ENCODE peak calls at places on chromosomes 16 and 17, in eight cellular contexts. G is prostate gland, E is Panc1, A is endothelial cell, H is PC-9, D is neural progenitor cell, B is dorsolateral prefrontal cortex, U is cardiac fibroblast. W is an unnamed sample.

GRCh38 chr17:45432405-45433113 is at the start of gene ARHGAP27:
- DNase-seq in G (no peak), E (no peak), A (peak), H (peak), D (peak), B (no peak), U (no peak), W (peak)

GRCh38 chr16:48323783-48324775 is 61.1 kb downstream of the SIAH1 start:
- DNase-seq in G (no peak), E (no peak), A (no peak), H (no peak), D (no peak), B (no peak), U (no peak), W (no peak)

GRCh38 chr17:78562734-78563133 is 14.5 kb downstream of the DNAH17 start:
- DNase-seq in G (no peak), E (no peak), A (no peak), H (no peak), D (no peak), B (no peak), U (no peak), W (no peak)

GRCh38 chr17:29390856-29391631 is 881 bp downstream of the TAOK1 start:
- DNase-seq in G (peak), E (no peak), A (peak), H (peak), D (peak), B (peak), U (peak), W (no peak)

GRCh38 chr17:10139560-10139959 is 58.8 kb downstream of the GAS7 start:
- DNase-seq in G (no peak), E (no peak), A (no peak), H (no peak), D (no peak), B (no peak), U (no peak), W (no peak)

GRCh38 chr17:2149934-2150333 is 95.0 kb downstream of the HIC1 start:
- DNase-seq in G (no peak), E (no peak), A (no peak), H (no peak), D (no peak), B (no peak), U (no peak), W (no peak)

GRCh38 chr16:72722552-72722951 is 325.4 kb downstream of the ZFHX3 start:
- DNase-seq in G (no peak), E (no peak), A (no peak), H (no peak), D (peak), B (no peak), U (no peak), W (no peak)

GRCh38 chr17:62968445-62968923 is 2.4 kb downstream of the TANC2 start:
- DNase-seq in G (peak), E (peak), A (peak), H (peak), D (peak), B (peak), U (peak), W (peak)

GRCh38 chr16:14172200-14172805 is 101.2 kb downstream of the MRTFB start:
- DNase-seq in G (no peak), E (no peak), A (no peak), H (no peak), D (no peak), B (no peak), U (peak), W (no peak)

GRCh38 chr17:62781356-62781755 is 26.8 kb downstream of the MARCHF10 start:
- DNase-seq in G (no peak), E (no peak), A (no peak), H (no peak), D (no peak), B (no peak), U (peak), W (no peak)

GRCh38 chr17:68011199-68011665 is 15.0 kb upstream of the C17orf58 start:
- DNase-seq in G (no peak), E (no peak), A (peak), H (peak), D (peak), B (no peak), U (peak), W (peak)

GRCh38 chr17:47808830-47809480 is 12.6 kb downstream of the OSBPL7 start:
- DNase-seq in G (no peak), E (no peak), A (no peak), H (no peak), D (no peak), B (no peak), U (no peak), W (no peak)

GRCh38 chr16:73610160-73610559 is 562.2 kb upstream of the ZFHX3 start:
- DNase-seq in G (no peak), E (no peak), A (no peak), H (no peak), D (no peak), B (no peak), U (no peak), W (no peak)

GRCh38 chr17:19362293-19363113 is at the start of gene B9D1:
- DNase-seq in G (peak), E (peak), A (peak), H (peak), D (peak), B (peak), U (peak), W (peak)

GRCh38 chr16:88701541-88702363 is 4.5 kb downstream of the RNF166 start:
- DNase-seq in G (no peak), E (no peak), A (no peak), H (no peak), D (no peak), B (no peak), U (no peak), W (no peak)

GRCh38 chr17:51803161-51803560 is 355.4 kb downstream of the CA10 start:
- DNase-seq in G (no peak), E (no peak), A (no peak), H (no peak), D (peak), B (no peak), U (no peak), W (peak)

GRCh38 chr17:6437466-6437865 is 2.5 kb upstream of the AIPL1 start:
- DNase-seq in G (no peak), E (no peak), A (no peak), H (no peak), D (no peak), B (no peak), U (no peak), W (no peak)

GRCh38 chr16:322476-323143 is 29.9 kb downstream of the AXIN1 start:
- DNase-seq in G (no peak), E (no peak), A (no peak), H (no peak), D (no peak), B (peak), U (no peak), W (no peak)

GRCh38 chr17:20196314-20196713 is 187.2 kb downstream of the SPECC1 start:
- DNase-seq in G (no peak), E (no peak), A (no peak), H (no peak), D (no peak), B (no peak), U (no peak), W (no peak)

GRCh38 chr16:48833461-48833860 is 223.5 kb upstream of the N4BP1 start:
- DNase-seq in G (no peak), E (no peak), A (no peak), H (no peak), D (no peak), B (peak), U (no peak), W (no peak)

GRCh38 chr17:44556854-44557606 is at the start of gene FZD2:
- DNase-seq in G (peak), E (no peak), A (peak), H (peak), D (peak), B (no peak), U (peak), W (peak)

GRCh38 chr16:72721981-72722380 is 325.9 kb downstream of the ZFHX3 start:
- DNase-seq in G (no peak), E (no peak), A (no peak), H (no peak), D (peak), B (no peak), U (no peak), W (no peak)

GRCh38 chr16:76176153-76176552 is 101.0 kb upstream of the CNTNAP4 start:
- DNase-seq in G (no peak), E (no peak), A (no peak), H (no peak), D (no peak), B (no peak), U (no peak), W (no peak)

GRCh38 chr17:76710863-76711611 is at the start of gene MXRA7:
- DNase-seq in G (peak), E (no peak), A (peak), H (peak), D (peak), B (peak), U (peak), W (peak)

GRCh38 chr16:30567991-30568638 is 3.4 kb downstream of the ZNF688 start:
- DNase-seq in G (peak), E (peak), A (no peak), H (no peak), D (no peak), B (no peak), U (peak), W (no peak)

GRCh38 chr17:28317965-28318758 is 838 bp upstream of the TMEM97 start:
- DNase-seq in G (no peak), E (no peak), A (peak), H (no peak), D (peak), B (no peak), U (no peak), W (peak)

GRCh38 chr17:34412534-34412933 is 49.5 kb upstream of the CCL1 start:
- DNase-seq in G (no peak), E (no peak), A (no peak), H (no peak), D (no peak), B (no peak), U (no peak), W (no peak)

GRCh38 chr16:27327586-27327915 is 13.8 kb downstream of the IL4R start:
- DNase-seq in G (no peak), E (no peak), A (no peak), H (no peak), D (no peak), B (no peak), U (no peak), W (no peak)

GRCh38 chr16:70695351-70696070 is 9.7 kb upstream of the MTSS2 start:
- DNase-seq in G (no peak), E (no peak), A (peak), H (peak), D (peak), B (no peak), U (peak), W (no peak)

GRCh38 chr16:81521141-81521626 is 76.6 kb downstream of the CMIP start:
- DNase-seq in G (no peak), E (no peak), A (no peak), H (no peak), D (no peak), B (peak), U (no peak), W (peak)

GRCh38 chr16:57801856-57802634 is at the start of gene KIFC3:
- DNase-seq in G (peak), E (no peak), A (peak), H (peak), D (peak), B (peak), U (peak), W (peak)

GRCh38 chr16:12798846-12799245 is 4.8 kb downstream of the CPPED1 start:
- DNase-seq in G (no peak), E (no peak), A (no peak), H (no peak), D (no peak), B (no peak), U (no peak), W (no peak)

GRCh38 chr16:20740901-20741491 is 622 bp downstream of the THUMPD1 start:
- DNase-seq in G (peak), E (peak), A (peak), H (peak), D (peak), B (peak), U (peak), W (peak)

GRCh38 chr16:23557779-23558330 is 328 bp downstream of the UBFD1 start:
- DNase-seq in G (peak), E (no peak), A (peak), H (no peak), D (no peak), B (peak), U (peak), W (peak)

GRCh38 chr17:10107320-10108165 is 90.9 kb downstream of the GAS7 start:
- DNase-seq in G (no peak), E (no peak), A (no peak), H (no peak), D (no peak), B (no peak), U (no peak), W (no peak)

GRCh38 chr17:1001640-1002411 is 4.9 kb downstream of the TIMM22 start:
- DNase-seq in G (no peak), E (no peak), A (no peak), H (no peak), D (no peak), B (no peak), U (peak), W (no peak)

GRCh38 chr16:79498928-79499327 is 101.6 kb downstream of the MAF start:
- DNase-seq in G (no peak), E (no peak), A (no peak), H (no peak), D (no peak), B (no peak), U (no peak), W (no peak)

DNA sequence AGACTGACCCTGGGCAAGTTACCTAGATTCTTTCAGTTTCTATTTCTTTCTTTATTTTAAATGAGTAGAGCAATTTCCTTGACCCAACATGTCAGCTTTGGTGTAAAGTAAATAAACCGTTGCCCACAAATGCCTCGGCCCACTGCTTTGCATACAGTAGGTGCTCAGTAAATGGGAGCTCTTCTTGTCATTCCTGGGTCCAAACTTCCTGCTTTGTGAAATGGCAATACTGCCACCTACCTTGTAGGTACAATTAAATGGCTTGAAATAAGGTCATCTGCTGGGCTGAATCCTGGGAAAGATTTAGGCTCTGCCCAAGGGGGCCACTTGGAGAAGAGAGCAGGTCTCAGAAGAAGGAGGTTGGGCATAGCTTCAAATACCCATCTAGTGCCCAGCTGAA is 253.0 kb downstream of the HS3ST3B1 start:
- DNase-seq in G (no peak), E (no peak), A (no peak), H (no peak), D (no peak), B (no peak), U (no peak), W (no peak)
- TF ChIP-seq CTCF in G (no peak), E (no peak), A (no peak), H (no peak), D (peak), B (no peak), U (no peak), W (no peak)

GRCh38 chr17:82863646-82863940 is 23.8 kb upstream of the ZNF750 start:
- DNase-seq in G (no peak), E (no peak), A (no peak), H (no peak), D (no peak), B (no peak), U (no peak), W (no peak)

GRCh38 chr17:82863941-82864720 is 24.3 kb upstream of the ZNF750 start:
- DNase-seq in G (no peak), E (no peak), A (no peak), H (peak), D (no peak), B (no peak), U (peak), W (no peak)

GRCh38 chr17:82865274-82865673 is 25.5 kb upstream of the ZNF750 start:
- DNase-seq in G (no peak), E (no peak), A (no peak), H (no peak), D (no peak), B (no peak), U (no peak), W (no peak)

GRCh38 chr17:82865996-82866395 is 26.2 kb upstream of the ZNF750 start:
- DNase-seq in G (no peak), E (no peak), A (no peak), H (no peak), D (no peak), B (no peak), U (no peak), W (no peak)

DNA sequence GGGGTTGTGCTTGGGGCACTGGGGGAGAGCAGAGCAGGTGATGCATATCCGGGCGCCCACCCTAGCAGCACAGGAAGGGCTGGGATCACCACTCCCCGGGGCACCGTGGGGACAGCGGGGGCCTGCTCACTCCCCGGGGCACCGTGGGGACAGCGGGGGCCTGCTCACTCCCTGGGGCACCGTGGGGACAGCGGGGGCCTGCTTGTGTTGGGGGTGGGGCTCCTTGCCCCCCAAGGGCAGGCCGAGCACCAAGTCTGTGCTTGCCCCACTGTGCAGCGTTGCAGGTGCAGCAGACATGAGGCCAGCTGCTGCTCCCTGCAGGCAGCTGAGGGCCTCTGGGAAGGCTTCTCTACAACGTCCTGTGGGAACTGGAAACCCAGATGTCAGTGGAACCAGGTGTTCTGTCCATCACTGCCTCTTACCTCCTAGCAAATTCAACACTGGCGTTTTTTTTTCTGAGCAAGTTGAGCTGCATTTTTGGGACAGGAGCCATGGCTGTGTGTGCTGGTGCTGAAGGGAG is 25.0 kb upstream of the ZNF750 start:
- DNase-seq in G (no peak), E (no peak), A (no peak), H (no peak), D (no peak), B (no peak), U (no peak), W (no peak)
- TF ChIP-seq CTCF in G (no peak), E (no peak), A (no peak), H (no peak), D (no peak), B (no peak), U (no peak), W (no peak)

GRCh38 chr16:11253995-11254912 is 1.8 kb downstream of the SOCS1 start:
- DNase-seq in G (no peak), E (no peak), A (no peak), H (no peak), D (no peak), B (no peak), U (no peak), W (no peak)

GRCh38 chr16:11251525-11252481 is 4.2 kb downstream of the SOCS1 start:
- DNase-seq in G (no peak), E (no peak), A (no peak), H (no peak), D (no peak), B (no peak), U (peak), W (no peak)

GRCh38 chr16:11254913-11255736 is 879 bp downstream of the SOCS1 start:
- DNase-seq in G (peak), E (no peak), A (peak), H (peak), D (peak), B (peak), U (peak), W (peak)

GRCh38 chr16:11252482-11252931 is 3.5 kb downstream of the SOCS1 start:
- DNase-seq in G (no peak), E (no peak), A (no peak), H (no peak), D (no peak), B (no peak), U (no peak), W (no peak)

DNA sequence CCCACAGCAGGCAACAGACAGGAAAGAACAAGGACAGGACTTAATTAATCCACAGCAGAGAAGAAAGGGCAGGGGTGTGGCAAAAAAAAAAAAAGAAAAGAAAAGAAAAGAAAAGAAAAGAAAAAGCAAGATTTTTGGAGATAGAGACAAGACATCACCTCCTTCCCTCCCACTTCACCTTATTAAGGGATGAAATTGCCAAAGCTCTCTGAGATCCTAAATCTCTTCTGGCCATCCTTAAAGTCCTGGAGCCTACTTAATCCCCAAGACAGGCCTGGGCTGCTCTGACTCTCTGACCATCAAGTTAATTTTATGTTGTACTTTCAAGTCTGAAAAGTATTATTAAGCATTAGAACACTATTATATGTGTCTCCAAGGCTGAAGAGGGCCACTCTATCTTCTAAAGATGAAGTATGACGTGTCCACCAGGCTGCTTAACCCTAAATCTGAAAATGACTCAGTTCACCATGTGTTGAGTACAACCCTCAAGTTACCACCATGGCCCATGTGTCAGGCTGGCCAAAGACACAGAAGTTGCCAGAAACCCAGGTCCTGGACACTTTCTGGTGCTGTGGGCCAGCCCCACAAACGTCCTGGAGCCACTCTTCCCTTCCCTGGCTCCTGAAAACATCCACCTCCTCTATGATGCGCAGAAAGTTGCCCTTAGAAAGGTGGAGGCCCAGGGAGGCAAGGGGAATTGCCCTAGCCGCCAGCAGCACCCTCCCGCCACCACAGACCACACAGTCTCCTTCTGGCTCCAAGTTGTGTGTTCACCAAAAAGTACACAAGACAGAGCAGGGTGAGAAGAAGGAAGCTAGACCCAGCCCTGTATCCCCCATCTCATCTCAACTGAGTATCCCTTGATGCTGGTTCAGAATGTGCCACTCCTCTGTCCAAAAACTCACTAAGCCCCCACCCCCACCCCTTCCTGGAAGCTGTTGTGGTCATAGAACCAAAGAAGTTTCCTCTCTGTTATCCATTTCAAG is 2.7 kb downstream of the SOCS1 start:
- DNase-seq in G (no peak), E (no peak), A (no peak), H (no peak), D (no peak), B (no peak), U (no peak), W (no peak)
- TF ChIP-seq CTCF in G (no peak), E (no peak), A (no peak), H (no peak), D (no peak), B (no peak), U (no peak), W (no peak)

DNA sequence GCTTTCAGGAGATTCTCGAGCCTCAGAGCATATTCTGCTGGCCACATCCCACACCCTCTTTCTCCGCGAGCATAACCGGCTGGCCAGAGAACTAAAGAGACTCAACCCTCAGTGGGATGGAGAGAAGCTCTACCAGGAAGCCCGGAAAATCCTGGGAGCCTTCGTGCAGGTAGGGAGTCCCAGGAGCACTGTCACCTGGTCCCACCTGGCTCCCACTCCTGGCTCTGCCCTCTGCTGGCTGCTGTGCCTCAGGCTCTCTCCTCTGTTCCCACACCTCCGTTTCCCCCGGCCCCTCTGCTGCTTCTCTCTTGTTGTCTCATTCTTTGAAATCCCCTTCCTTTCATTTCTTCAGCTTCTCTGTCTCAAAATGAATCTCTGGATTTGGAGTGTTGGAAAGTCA is 16.4 kb downstream of the LPO start:
- DNase-seq in G (no peak), E (no peak), A (no peak), H (no peak), D (no peak), B (no peak), U (no peak), W (no peak)
- TF ChIP-seq CTCF in G (no peak), E (peak), A (no peak), H (no peak), D (peak), B (no peak), U (no peak), W (no peak)